ENCODE peak calls at places on chromosome 21, in five cellular contexts. P is SW 1271, Z is left ventricle myocardium inferior, E is NCI-H69, Q is mesothelial cell of epicardium. K is an unnamed sample.

GRCh38 chr21:42646076-42646825 is 7.2 kb upstream of the PDE9A start:
- DNase-seq in P (no peak), Z (no peak), E (no peak), Q (no peak), K (no peak)

GRCh38 chr21:37273911-37274690 is 7.0 kb upstream of the VPS26C start:
- DNase-seq in P (no peak), Z (no peak), E (no peak), Q (no peak), K (no peak)

GRCh38 chr21:45506241-45506817 is 35.9 kb downstream of the SLC19A1 start:
- DNase-seq in P (no peak), Z (peak), E (no peak), Q (no peak), K (no peak)

GRCh38 chr21:41726970-41727783 is 39.7 kb downstream of the RIPK4 start:
- DNase-seq in P (peak), Z (peak), E (no peak), Q (no peak), K (no peak)

GRCh38 chr21:17387030-17387617 is 125.7 kb upstream of the CXADR start:
- DNase-seq in P (peak), Z (no peak), E (peak), Q (peak), K (peak)

GRCh38 chr21:29701676-29702075 is 238.1 kb downstream of the GRIK1 start:
- DNase-seq in P (no peak), Z (no peak), E (no peak), Q (no peak), K (no peak)

GRCh38 chr21:37257526-37257966 is 9.6 kb downstream of the VPS26C start:
- DNase-seq in P (peak), Z (peak), E (peak), Q (no peak), K (no peak)

GRCh38 chr21:42262826-42263225 is 43.9 kb downstream of the ABCG1 start:
- DNase-seq in P (no peak), Z (peak), E (no peak), Q (no peak), K (no peak)

GRCh38 chr21:44702111-44702972 is 5.4 kb downstream of the KRTAP10-12 start:
- DNase-seq in P (no peak), Z (no peak), E (peak), Q (peak), K (no peak)

GRCh38 chr21:27061783-27062182 is 94.9 kb upstream of the ADAMTS5 start:
- DNase-seq in P (no peak), Z (no peak), E (no peak), Q (no peak), K (no peak)

GRCh38 chr21:34770581-34770980 is 101.8 kb downstream of the CLIC6 start:
- DNase-seq in P (no peak), Z (no peak), E (no peak), Q (no peak), K (no peak)

GRCh38 chr21:29939859-29940245 is at the start of gene GRIK1:
- DNase-seq in P (no peak), Z (no peak), E (peak), Q (peak), K (peak)

GRCh38 chr21:42561742-42562141 is 48.1 kb downstream of the SLC37A1 start:
- DNase-seq in P (no peak), Z (no peak), E (peak), Q (no peak), K (peak)

GRCh38 chr21:43277481-43278351 is 108.9 kb downstream of the CRYAA start:
- DNase-seq in P (no peak), Z (peak), E (no peak), Q (no peak), K (no peak)

GRCh38 chr21:45384656-45385548 is 20.1 kb upstream of the COL18A1 start:
- DNase-seq in P (no peak), Z (no peak), E (no peak), Q (no peak), K (no peak)

GRCh38 chr21:42412636-42412933 is 8.9 kb downstream of the UBASH3A start:
- DNase-seq in P (no peak), Z (no peak), E (no peak), Q (no peak), K (no peak)

GRCh38 chr21:44013380-44014088 is 1.4 kb downstream of the TRAPPC10 start:
- DNase-seq in P (peak), Z (no peak), E (peak), Q (no peak), K (no peak)

GRCh38 chr21:39647476-39647875 is 34.7 kb downstream of the B3GALT5 start:
- DNase-seq in P (no peak), Z (no peak), E (no peak), Q (no peak), K (no peak)

GRCh38 chr21:45849651-45850050 is 131.9 kb upstream of the COL6A1 start:
- DNase-seq in P (no peak), Z (no peak), E (no peak), Q (no peak), K (no peak)

GRCh38 chr21:34202553-34203332 is 129.4 kb downstream of the MRPS6 start:
- DNase-seq in P (no peak), Z (peak), E (peak), Q (peak), K (peak)

GRCh38 chr21:41564871-41565281 is 56.9 kb upstream of the TMPRSS2 start:
- DNase-seq in P (no peak), Z (no peak), E (no peak), Q (no peak), K (no peak)

GRCh38 chr21:33541105-33541711 is 709 bp downstream of the GART start:
- DNase-seq in P (peak), Z (no peak), E (peak), Q (no peak), K (no peak)

GRCh38 chr21:35294231-35294898 is 245.3 kb upstream of the RUNX1 start:
- DNase-seq in P (no peak), Z (no peak), E (peak), Q (no peak), K (no peak)

GRCh38 chr21:33640697-33641338 is 723 bp downstream of the CRYZL1 start:
- DNase-seq in P (no peak), Z (no peak), E (peak), Q (no peak), K (no peak)

GRCh38 chr21:33441489-33442477 is 38.0 kb downstream of the TMEM50B start:
- DNase-seq in P (no peak), Z (peak), E (peak), Q (no peak), K (no peak)